ENCODE peak calls at places on chromosomes 5 and 9, in five cellular contexts. One of them, this sample, is unnamed.

GRCh38 chr5:53994148-53994547 is 316.2 kb downstream of the ARL15 start:
- DNase-seq in WTC11: no peak
- DNase-seq in mucosa of descending colon: no peak
- DNase-seq in iPS-NIHi11: no peak
- DNase-seq in HTR-8/SVneo: no peak
- DNase-seq in this sample: no peak

GRCh38 chr5:31477516-31477915 is 54.4 kb downstream of the DROSHA start:
- DNase-seq in WTC11: no peak
- DNase-seq in mucosa of descending colon: no peak
- DNase-seq in iPS-NIHi11: no peak
- DNase-seq in HTR-8/SVneo: no peak
- DNase-seq in this sample: no peak

GRCh38 chr9:97636903-97637302 is 3.3 kb downstream of the NCBP1 start:
- DNase-seq in WTC11: no peak
- DNase-seq in mucosa of descending colon: no peak
- DNase-seq in iPS-NIHi11: no peak
- DNase-seq in HTR-8/SVneo: no peak
- DNase-seq in this sample: no peak

GRCh38 chr5:98321356-98321755 is 452.1 kb upstream of the RGMB start:
- DNase-seq in WTC11: no peak
- DNase-seq in mucosa of descending colon: no peak
- DNase-seq in iPS-NIHi11: no peak
- DNase-seq in HTR-8/SVneo: no peak
- DNase-seq in this sample: no peak

GRCh38 chr5:177429248-177430045 is 3.0 kb downstream of the GRK6 start:
- DNase-seq in WTC11: no peak
- DNase-seq in mucosa of descending colon: peak
- DNase-seq in iPS-NIHi11: no peak
- DNase-seq in HTR-8/SVneo: no peak
- DNase-seq in this sample: peak

GRCh38 chr5:160118349-160119141 is 705 bp downstream of the PWWP2A start:
- DNase-seq in WTC11: peak
- DNase-seq in mucosa of descending colon: peak
- DNase-seq in iPS-NIHi11: peak
- DNase-seq in HTR-8/SVneo: peak
- DNase-seq in this sample: peak

GRCh38 chr9:78695521-78695920 is 398.6 kb downstream of the PSAT1 start:
- DNase-seq in WTC11: no peak
- DNase-seq in mucosa of descending colon: no peak
- DNase-seq in iPS-NIHi11: no peak
- DNase-seq in HTR-8/SVneo: no peak
- DNase-seq in this sample: no peak

GRCh38 chr5:172523146-172523745 is 68.9 kb upstream of the SH3PXD2B start:
- DNase-seq in WTC11: no peak
- DNase-seq in mucosa of descending colon: no peak
- DNase-seq in iPS-NIHi11: no peak
- DNase-seq in HTR-8/SVneo: no peak
- DNase-seq in this sample: no peak

GRCh38 chr5:82105457-82105856 is 133.6 kb downstream of the ATG10 start:
- DNase-seq in WTC11: no peak
- DNase-seq in mucosa of descending colon: no peak
- DNase-seq in iPS-NIHi11: no peak
- DNase-seq in HTR-8/SVneo: no peak
- DNase-seq in this sample: no peak

GRCh38 chr9:69204869-69205268 is 30.8 kb downstream of the TJP2 start:
- DNase-seq in WTC11: peak
- DNase-seq in mucosa of descending colon: no peak
- DNase-seq in iPS-NIHi11: no peak
- DNase-seq in HTR-8/SVneo: no peak
- DNase-seq in this sample: no peak

GRCh38 chr9:18058564-18058963 is 415.4 kb upstream of the ADAMTSL1 start:
- DNase-seq in WTC11: no peak
- DNase-seq in mucosa of descending colon: no peak
- DNase-seq in iPS-NIHi11: no peak
- DNase-seq in HTR-8/SVneo: no peak
- DNase-seq in this sample: no peak

GRCh38 chr9:133959171-133959570 is 33.0 kb downstream of the VAV2 start:
- DNase-seq in WTC11: no peak
- DNase-seq in mucosa of descending colon: no peak
- DNase-seq in iPS-NIHi11: no peak
- DNase-seq in HTR-8/SVneo: no peak
- DNase-seq in this sample: no peak

GRCh38 chr5:143739741-143740140 is 72.2 kb upstream of the HMHB1 start:
- DNase-seq in WTC11: no peak
- DNase-seq in mucosa of descending colon: no peak
- DNase-seq in iPS-NIHi11: no peak
- DNase-seq in HTR-8/SVneo: no peak
- DNase-seq in this sample: no peak

GRCh38 chr5:108311682-108312081 is 70.2 kb downstream of the FBXL17 start:
- DNase-seq in WTC11: no peak
- DNase-seq in mucosa of descending colon: no peak
- DNase-seq in iPS-NIHi11: no peak
- DNase-seq in HTR-8/SVneo: no peak
- DNase-seq in this sample: no peak

GRCh38 chr5:83964235-83964634 is 243.6 kb upstream of the HAPLN1 start:
- DNase-seq in WTC11: no peak
- DNase-seq in mucosa of descending colon: no peak
- DNase-seq in iPS-NIHi11: no peak
- DNase-seq in HTR-8/SVneo: no peak
- DNase-seq in this sample: no peak

GRCh38 chr9:108377382-108377781 is 478.4 kb downstream of the ACTL7B start:
- DNase-seq in WTC11: no peak
- DNase-seq in mucosa of descending colon: no peak
- DNase-seq in iPS-NIHi11: no peak
- DNase-seq in HTR-8/SVneo: no peak
- DNase-seq in this sample: no peak

GRCh38 chr9:78332381-78332780 is 35.5 kb downstream of the PSAT1 start:
- DNase-seq in WTC11: no peak
- DNase-seq in mucosa of descending colon: no peak
- DNase-seq in iPS-NIHi11: no peak
- DNase-seq in HTR-8/SVneo: no peak
- DNase-seq in this sample: no peak

GRCh38 chr5:34570721-34571379 is 85.3 kb upstream of the RAI14 start:
- DNase-seq in WTC11: no peak
- DNase-seq in mucosa of descending colon: no peak
- DNase-seq in iPS-NIHi11: no peak
- DNase-seq in HTR-8/SVneo: peak
- DNase-seq in this sample: no peak

GRCh38 chr5:117776977-117777376 is 1202.4 kb upstream of the SEMA6A start:
- DNase-seq in WTC11: no peak
- DNase-seq in mucosa of descending colon: no peak
- DNase-seq in iPS-NIHi11: no peak
- DNase-seq in HTR-8/SVneo: no peak
- DNase-seq in this sample: no peak

GRCh38 chr5:73284196-73284795 is 111.3 kb downstream of the TMEM174 start:
- DNase-seq in WTC11: no peak
- DNase-seq in mucosa of descending colon: no peak
- DNase-seq in iPS-NIHi11: no peak
- DNase-seq in HTR-8/SVneo: no peak
- DNase-seq in this sample: no peak

GRCh38 chr5:152349683-152350526 is 55.2 kb downstream of the NMUR2 start:
- DNase-seq in WTC11: peak
- DNase-seq in mucosa of descending colon: peak
- DNase-seq in iPS-NIHi11: peak
- DNase-seq in HTR-8/SVneo: peak
- DNase-seq in this sample: peak

This sample was measured in left colon.